ENCODE peak calls at places on chromosomes 4 and X, in eight cellular contexts. S, Z, Q, U, A, N, X and M are unnamed samples.

GRCh38 chr4:73734405-73735070 is 5.8 kb upstream of the CXCL8 start:
- DNase-seq in A (no peak), N (no peak), Z (no peak), X (no peak), Q (no peak), U (no peak), S (no peak), M (peak)

GRCh38 chr4:82517043-82517442 is 44.7 kb downstream of the TMEM150C start:
- DNase-seq in X (no peak), A (no peak), Z (no peak), Q (peak), S (no peak), U (no peak), N (no peak), M (peak)

GRCh38 chr4:7516116-7516772 is 81.5 kb upstream of the PSAPL1 start:
- DNase-seq in A (no peak), Z (no peak), N (no peak), U (no peak), Q (no peak), X (no peak), S (no peak), M (no peak)

GRCh38 chr4:8439914-8440490 is 521 bp downstream of the ACOX3 start:
- DNase-seq in Q (peak), N (no peak), X (no peak), Z (peak), U (no peak), A (no peak), S (no peak), M (no peak)

GRCh38 chrX:71533850-71534515 is 1.1 kb downstream of the OGT start:
- DNase-seq in X (no peak), Q (peak), N (no peak), S (peak), U (peak), A (peak), Z (peak), M (peak)

GRCh38 chr4:63275491-63275890 is 1133.8 kb downstream of the TECRL start:
- DNase-seq in Q (no peak), S (no peak), N (no peak), X (no peak), U (peak), Z (no peak), A (no peak), M (no peak)

GRCh38 chrX:42273387-42273786 is 350.0 kb upstream of the CASK start:
- DNase-seq in S (no peak), A (no peak), Q (no peak), Z (no peak), X (no peak), N (no peak), U (no peak), M (no peak)

GRCh38 chr4:19993222-19993621 is 258.5 kb upstream of the SLIT2 start:
- DNase-seq in Q (peak), S (no peak), Z (no peak), A (no peak), U (no peak), N (no peak), X (no peak), M (no peak)

GRCh38 chr4:6933691-6934430 is 24.2 kb downstream of the TBC1D14 start:
- DNase-seq in A (no peak), N (no peak), U (no peak), S (no peak), X (no peak), Z (no peak), Q (no peak), M (no peak)

GRCh38 chrX:96407501-96407900 is 277.1 kb upstream of the DIAPH2 start:
- DNase-seq in A (no peak), Q (peak), X (no peak), Z (no peak), S (no peak), U (no peak), N (no peak), M (peak)

GRCh38 chr4:10050171-10051120 is 29.1 kb upstream of the SLC2A9 start:
- DNase-seq in Z (no peak), Q (no peak), X (no peak), A (no peak), U (peak), S (no peak), N (no peak), M (no peak)

GRCh38 chr4:102799816-102800215 is 27.5 kb downstream of the UBE2D3 start:
- DNase-seq in U (no peak), S (no peak), Z (no peak), N (no peak), Q (no peak), X (no peak), A (no peak), M (no peak)

GRCh38 chr4:173883821-173884220 is 353.8 kb upstream of the HAND2 start:
- DNase-seq in A (no peak), S (no peak), Z (no peak), Q (no peak), U (no peak), X (no peak), N (no peak), M (peak)

GRCh38 chr4:81255524-81255923 is 40.5 kb upstream of the PRKG2 start:
- DNase-seq in Z (no peak), X (no peak), Q (no peak), A (no peak), N (no peak), U (no peak), S (no peak), M (peak)

GRCh38 chrX:17465201-17465600 is 90.2 kb downstream of the NHS start:
- DNase-seq in A (no peak), Z (no peak), N (no peak), X (no peak), U (no peak), Q (no peak), S (no peak), M (no peak)

GRCh38 chr4:140427104-140427918 is at the start of gene CLGN:
- DNase-seq in U (no peak), S (peak), Z (peak), X (peak), N (no peak), Q (peak), A (peak), M (peak)

GRCh38 chrX:132612990-132613564 is 124.2 kb upstream of the MBNL3 start:
- DNase-seq in A (peak), Z (peak), U (no peak), X (no peak), N (no peak), Q (peak), S (peak), M (peak)

GRCh38 chr4:122309988-122310626 is 68.7 kb upstream of the ADAD1 start:
- DNase-seq in A (no peak), Q (no peak), Z (no peak), N (no peak), S (no peak), X (no peak), U (no peak), M (peak)

GRCh38 chr4:2042207-2042946 is 16.8 kb upstream of the NAT8L start:
- DNase-seq in U (peak), Z (peak), N (no peak), Q (no peak), X (no peak), S (peak), A (peak), M (peak)

GRCh38 chr4:145808021-145808650 is 128.2 kb downstream of the C4orf51 start:
- DNase-seq in U (no peak), S (no peak), Z (peak), N (no peak), A (no peak), X (no peak), Q (peak), M (peak)

GRCh38 chrX:46913710-46914109 is 1.5 kb downstream of the JADE3 start:
- DNase-seq in Q (peak), S (no peak), N (no peak), A (no peak), Z (no peak), U (no peak), X (no peak), M (peak)

GRCh38 chrX:4909245-4909830 is 1195.9 kb upstream of the PRKX start:
- DNase-seq in Q (no peak), N (no peak), X (no peak), U (no peak), S (no peak), A (no peak), Z (no peak), M (no peak)

GRCh38 chr4:173410106-173410505 is 11.2 kb upstream of the SCRG1 start:
- DNase-seq in Q (no peak), S (no peak), X (peak), Z (no peak), U (no peak), N (no peak), A (no peak), M (no peak)

GRCh38 chrX:109635151-109635550 is 10.2 kb upstream of the KCNE5 start:
- DNase-seq in A (no peak), Z (no peak), Q (peak), S (no peak), X (no peak), N (no peak), U (no peak), M (peak)

GRCh38 chr4:24266951-24267577 is 317.3 kb downstream of the DHX15 start:
- DNase-seq in X (no peak), Q (no peak), S (no peak), A (no peak), Z (no peak), N (no peak), U (no peak), M (no peak)

GRCh38 chr4:126784966-126785580 is 847.7 kb upstream of the INTU start:
- DNase-seq in U (no peak), A (no peak), Q (no peak), Z (no peak), N (no peak), X (no peak), S (no peak), M (no peak)

GRCh38 chr4:75834095-75834771 is 68.0 kb downstream of the PPEF2 start:
- DNase-seq in X (no peak), U (no peak), S (no peak), N (no peak), Q (peak), Z (no peak), A (no peak), M (no peak)

GRCh38 chr4:105158837-105159236 is 12.2 kb downstream of the TET2 start:
- DNase-seq in U (no peak), X (no peak), A (no peak), Z (no peak), Q (no peak), N (no peak), S (no peak), M (peak)

GRCh38 chr4:174134361-174134760 is 149.1 kb downstream of the FBXO8 start:
- DNase-seq in N (no peak), A (no peak), Q (no peak), X (no peak), Z (no peak), S (no peak), U (no peak), M (no peak)

GRCh38 chr4:145937990-145938611 is 522 bp downstream of the ZNF827 start:
- DNase-seq in U (no peak), A (peak), Z (peak), X (no peak), Q (peak), N (no peak), S (peak), M (peak)

GRCh38 chr4:38292529-38292928 is 332.3 kb downstream of the PTTG2 start:
- DNase-seq in Z (no peak), A (no peak), Q (no peak), N (no peak), S (no peak), X (no peak), U (no peak), M (no peak)